ENCODE peak calls at places on chromosomes 2 and 18, in six cellular contexts. I is fibroblast of gingiva, G is epithelial cell of proximal tubule, P is endothelial cell, B is NCI-H2081 treated with DMSO at 0.1 percent for 48 hours, S is GM13976. Z is an unnamed sample.

GRCh38 chr2:162828545-162828944 is 10.0 kb downstream of the KCNH7 start:
- DNase-seq in B (no peak), P (no peak), I (no peak), S (no peak), G (peak; percentile 31), Z (no peak)

GRCh38 chr2:38600242-38600891 is 2.4 kb downstream of the HNRNPLL start:
- DNase-seq in B (no peak), G (no peak), S (no peak), P (no peak), I (no peak), Z (peak; percentile 16)

GRCh38 chr2:151978709-151979108 is 120.1 kb downstream of the CACNB4 start:
- DNase-seq in P (no peak), B (no peak), G (no peak), S (no peak), I (no peak), Z (no peak)

GRCh38 chr2:237692601-237693079 is 65.3 kb downstream of the LRRFIP1 start:
- DNase-seq in G (no peak), P (no peak), B (no peak), I (no peak), S (no peak), Z (no peak)

GRCh38 chr2:8490166-8490565 is 191.7 kb upstream of the ID2 start:
- DNase-seq in S (no peak), P (no peak), B (no peak), G (no peak), I (no peak), Z (no peak)

GRCh38 chr2:236177604-236177966 is 9.4 kb upstream of the GBX2 start:
- DNase-seq in G (no peak), S (peak; percentile 58), I (no peak), P (peak; percentile 77), B (no peak), Z (peak; percentile 25)

GRCh38 chr2:46999857-47000678 is 84.5 kb upstream of the MCFD2 start:
- DNase-seq in G (no peak), B (no peak), I (no peak), P (no peak), S (no peak), Z (no peak)

GRCh38 chr18:56532176-56532840 is 106.1 kb downstream of the TXNL1 start:
- DNase-seq in G (no peak), B (no peak), S (peak; percentile 29), I (no peak), P (no peak), Z (peak; percentile 22)

GRCh38 chr18:37230762-37231161 is 334.8 kb downstream of the CELF4 start:
- DNase-seq in G (no peak), S (no peak), B (no peak), I (no peak), P (no peak), Z (no peak)

GRCh38 chr2:241777686-241778627 is 1.3 kb downstream of the GAL3ST2 start:
- DNase-seq in B (no peak), G (no peak), P (peak; percentile 5), S (peak; percentile 32), I (no peak), Z (no peak)

GRCh38 chr2:164847966-164848365 is 6.3 kb upstream of the COBLL1 start:
- DNase-seq in S (no peak), G (no peak), P (no peak), B (no peak), I (peak; percentile 36), Z (peak; percentile 77)

GRCh38 chr18:33505798-33506197 is 65.3 kb upstream of the CCDC178 start:
- DNase-seq in B (no peak), P (no peak), I (no peak), G (no peak), S (no peak), Z (no peak)

GRCh38 chr2:58261215-58261614 is 20.1 kb upstream of the FANCL start:
- DNase-seq in G (no peak), P (no peak), I (no peak), S (no peak), B (no peak), Z (no peak)

GRCh38 chr18:51107594-51108305 is 77.7 kb downstream of the SMAD4 start:
- DNase-seq in I (no peak), G (no peak), P (no peak), S (no peak), B (no peak), Z (no peak)

GRCh38 chr2:54757496-54757895 is 34.0 kb downstream of the EML6 start:
- DNase-seq in B (no peak), P (peak; percentile 24), G (no peak), I (no peak), S (peak; percentile 19), Z (no peak)

GRCh38 chr2:20348542-20348941 is 2.1 kb downstream of the PUM2 start:
- DNase-seq in I (no peak), G (no peak), B (no peak), S (no peak), P (no peak), Z (no peak)

GRCh38 chr2:163662141-163662780 is 73.5 kb downstream of the FIGN start:
- DNase-seq in G (peak; percentile 63), B (no peak), S (no peak), P (no peak), I (no peak), Z (no peak)

GRCh38 chr2:65554765-65555561 is 122.6 kb upstream of the SPRED2 start:
- DNase-seq in I (no peak), P (no peak), S (peak; percentile 38), B (no peak), G (no peak), Z (no peak)

GRCh38 chr2:67797801-67798535 is 264.8 kb downstream of the C1D start:
- DNase-seq in S (no peak), I (peak; percentile 77), B (no peak), P (no peak), G (no peak), Z (no peak)

GRCh38 chr2:144083211-144083610 is 436.7 kb downstream of the ZEB2 start:
- DNase-seq in G (no peak), S (no peak), I (peak; percentile 56), P (no peak), B (no peak), Z (no peak)

GRCh38 chr2:158580760-158581159 is 124.0 kb downstream of the PKP4 start:
- DNase-seq in I (peak; percentile 2), S (no peak), P (no peak), G (peak; percentile 32), B (no peak), Z (no peak)

GRCh38 chr2:84290537-84290936 is 168.5 kb downstream of the SUCLG1 start:
- DNase-seq in G (no peak), I (no peak), S (no peak), P (no peak), B (no peak), Z (peak; percentile 16)

GRCh38 chr2:174888136-174888535 is 117.0 kb downstream of the CHN1 start:
- DNase-seq in P (no peak), I (peak; percentile 45), B (no peak), G (no peak), S (no peak), Z (no peak)

GRCh38 chr2:46164581-46165301 is 132.5 kb upstream of the EPAS1 start:
- DNase-seq in P (no peak), I (peak; percentile 88), S (no peak), G (no peak), B (no peak), Z (peak; percentile 58)

GRCh38 chr2:106272202-106272807 is 78.2 kb upstream of the UXS1 start:
- DNase-seq in I (no peak), G (no peak), S (no peak), B (no peak), P (no peak), Z (no peak)

GRCh38 chr2:236176417-236176816 is 8.2 kb upstream of the GBX2 start:
- DNase-seq in P (peak; percentile 55), G (no peak), S (peak; percentile 65), B (no peak), I (no peak), Z (peak; percentile 31)

GRCh38 chr2:108536911-108537310 is 2.6 kb downstream of the LIMS1 start:
- DNase-seq in I (no peak), B (no peak), P (no peak), S (no peak), G (no peak), Z (no peak)

GRCh38 chr2:68295523-68295922 is 24.2 kb downstream of the CNRIP1 start:
- DNase-seq in G (no peak), B (no peak), P (no peak), I (no peak), S (peak; percentile 40), Z (no peak)

GRCh38 chr2:168525020-168525419 is 68.9 kb downstream of the CERS6 start:
- DNase-seq in P (no peak), G (no peak), S (no peak), I (no peak), B (no peak), Z (no peak)

GRCh38 chr2:151040036-151040435 is 221.6 kb downstream of the RBM43 start:
- DNase-seq in B (no peak), S (no peak), I (peak; percentile 62), P (no peak), G (no peak), Z (no peak)

GRCh38 chr2:182717451-182718215 is 1.6 kb downstream of the DNAJC10 start:
- DNase-seq in B (no peak), I (no peak), G (no peak), P (no peak), S (peak; percentile 37), Z (no peak)

GRCh38 chr2:216474925-216475670 is 23.5 kb upstream of the RPL37A start:
- DNase-seq in I (no peak), B (no peak), S (peak; percentile 44), G (no peak), P (no peak), Z (no peak)

GRCh38 chr2:130764035-130764820 is 8.9 kb downstream of the AMER3 start:
- DNase-seq in I (no peak), G (no peak), B (no peak), S (no peak), P (no peak), Z (no peak)

GRCh38 chr2:72745679-72746368 is 80.0 kb downstream of the EXOC6B start:
- DNase-seq in P (peak; percentile 20), G (peak; percentile 27), I (peak; percentile 63), B (no peak), S (peak; percentile 21), Z (peak; percentile 62)

GRCh38 chr18:986071-986470 is 81.4 kb downstream of the ADCYAP1 start:
- DNase-seq in I (no peak), B (no peak), S (no peak), P (no peak), G (no peak), Z (no peak)